ENCODE peak calls at places on chromosome 7, in six cellular contexts. W is LoVo; O is ACHN; J is iPS DF 19.7; N is stimulated activated CD4-positive, alpha-beta T cell treated with anti-CD3 and anti-CD28 coated beads, Interleukin-15, amount 100 ng/mL, for 1 hour; R is NCI-H524 treated with DMSO at 0.1 percent for 48 hours. X is an unnamed sample.

GRCh38 chr7:105261689-105262088 is 127.0 kb downstream of the SRPK2 start:
- DNase-seq in W (peak; percentile 32), O (no peak), J (no peak), N (no peak), R (peak; percentile 76), X (no peak)

GRCh38 chr7:45075871-45076796 is 12.6 kb downstream of the NACAD start:
- DNase-seq in W (no peak), O (no peak), J (no peak), N (no peak), R (no peak), X (no peak)

GRCh38 chr7:107958764-107959526 is 44.0 kb downstream of the LAMB1 start:
- DNase-seq in W (no peak), O (no peak), J (no peak), N (no peak), R (no peak), X (no peak)

GRCh38 chr7:138872576-138872975 is 74.6 kb upstream of the ATP6V0A4 start:
- DNase-seq in W (peak; percentile 79), O (no peak), J (no peak), N (no peak), R (no peak), X (no peak)

GRCh38 chr7:30308392-30308791 is 24.0 kb downstream of the ZNRF2 start:
- DNase-seq in W (peak; percentile 44), O (no peak), J (no peak), N (no peak), R (no peak), X (no peak)

GRCh38 chr7:43785425-43785824 is 26.9 kb downstream of the BLVRA start:
- DNase-seq in W (no peak), O (peak; percentile 89), J (no peak), N (no peak), R (no peak), X (no peak)

GRCh38 chr7:26298432-26299058 is 6.9 kb downstream of the SNX10 start:
- DNase-seq in W (no peak), O (no peak), J (no peak), N (no peak), R (no peak), X (no peak)

GRCh38 chr7:17706734-17707133 is 233.6 kb downstream of the SNX13 start:
- DNase-seq in W (peak; percentile 70), O (peak; percentile 84), J (peak; percentile 12), N (no peak), R (no peak), X (peak; percentile 73)

GRCh38 chr7:128869138-128869943 is 6.7 kb downstream of the ATP6V1F start:
- DNase-seq in W (peak; percentile 74), O (peak; percentile 35), J (no peak), N (no peak), R (no peak), X (no peak)

GRCh38 chr7:105650382-105650729 is 69.1 kb upstream of the EFCAB10 start:
- DNase-seq in W (peak; percentile 32), O (no peak), J (no peak), N (no peak), R (no peak), X (no peak)

GRCh38 chr7:18499407-18500197 is 4.1 kb downstream of the HDAC9 start:
- DNase-seq in W (no peak), O (no peak), J (no peak), N (no peak), R (no peak), X (no peak)

X was measured in NCI-H460.